ENCODE peak calls at places on chromosomes 5 and 9, in five cellular contexts. B is endothelial cell; O is CD8-positive, alpha-beta T cell; T is amniotic epithelial cell; J is NAMALWA. L is an unnamed sample.

GRCh38 chr9:31323726-31324444 is 1060.6 kb upstream of the ACO1 start:
- DNase-seq in B (no peak), O (no peak), T (no peak), J (no peak), L (no peak)

GRCh38 chr5:149002053-149002452 is 60.8 kb downstream of the SH3TC2 start:
- DNase-seq in B (no peak), O (no peak), T (peak), J (no peak), L (no peak)

GRCh38 chr9:134545213-134546211 is 96.1 kb upstream of the COL5A1 start:
- DNase-seq in B (no peak), O (no peak), T (peak), J (no peak), L (no peak)

GRCh38 chr5:40932766-40933165 is 23.5 kb downstream of the C7 start:
- DNase-seq in B (no peak), O (no peak), T (no peak), J (no peak), L (no peak)

GRCh38 chr9:70701163-70701562 is 286.7 kb upstream of the KLF9 start:
- DNase-seq in B (no peak), O (no peak), T (no peak), J (no peak), L (no peak)

GRCh38 chr5:146607663-146608315 is 91.8 kb upstream of the GPR151 start:
- DNase-seq in B (no peak), O (no peak), T (no peak), J (no peak), L (no peak)

GRCh38 chr9:75855509-75855908 is 35.0 kb upstream of the PCSK5 start:
- DNase-seq in B (peak), O (no peak), T (peak), J (peak), L (no peak)

GRCh38 chr5:97115932-97116331 is 26.5 kb downstream of the LIX1 start:
- DNase-seq in B (no peak), O (no peak), T (no peak), J (no peak), L (no peak)

GRCh38 chr9:132224645-132225044 is 62.8 kb downstream of the NTNG2 start:
- DNase-seq in B (no peak), O (no peak), T (no peak), J (no peak), L (no peak)

GRCh38 chr5:150765789-150766149 is 7.0 kb upstream of the DCTN4 start:
- DNase-seq in B (no peak), O (no peak), T (no peak), J (no peak), L (no peak)

GRCh38 chr9:759983-760715 is 81.3 kb upstream of the DMRT1 start:
- DNase-seq in B (no peak), O (no peak), T (no peak), J (no peak), L (no peak)

GRCh38 chr5:30650311-30650710 is 543.2 kb upstream of the CDH6 start:
- DNase-seq in B (no peak), O (no peak), T (no peak), J (peak), L (no peak)

GRCh38 chr5:158154226-158155005 is 295.5 kb upstream of the CLINT1 start:
- DNase-seq in B (no peak), O (no peak), T (peak), J (no peak), L (no peak)

GRCh38 chr5:54860321-54860720 is 125.1 kb downstream of the ESM1 start:
- DNase-seq in B (no peak), O (no peak), T (peak), J (no peak), L (no peak)

GRCh38 chr5:1732955-1733354 is 66.7 kb downstream of the MRPL36 start:
- DNase-seq in B (peak), O (peak), T (no peak), J (no peak), L (no peak)

GRCh38 chr9:5562806-5563416 is 52.6 kb downstream of the PDCD1LG2 start:
- DNase-seq in B (no peak), O (no peak), T (no peak), J (no peak), L (no peak)

GRCh38 chr9:109852561-109852960 is 72.6 kb downstream of the PALM2AKAP2 start:
- DNase-seq in B (no peak), O (no peak), T (peak), J (no peak), L (no peak)

GRCh38 chr5:126030698-126031097 is 392.5 kb upstream of the GRAMD2B start:
- DNase-seq in B (no peak), O (no peak), T (no peak), J (no peak), L (no peak)

GRCh38 chr9:17222932-17223331 is 88.1 kb downstream of the CNTLN start:
- DNase-seq in B (no peak), O (no peak), T (no peak), J (no peak), L (no peak)

GRCh38 chr9:13278368-13279246 is 885 bp downstream of the MPDZ start:
- DNase-seq in B (peak), O (no peak), T (peak), J (no peak), L (no peak)

GRCh38 chr5:109196486-109196885 is 213.3 kb downstream of the PJA2 start:
- DNase-seq in B (no peak), O (no peak), T (no peak), J (no peak), L (no peak)

GRCh38 chr9:133238272-133238850 is 29.3 kb upstream of the OBP2B start:
- DNase-seq in B (peak), O (peak), T (peak), J (peak), L (no peak)

GRCh38 chr9:79390077-79390673 is 181.6 kb upstream of the TLE4 start:
- DNase-seq in B (no peak), O (no peak), T (peak), J (no peak), L (no peak)

GRCh38 chr9:130331573-130331972 is 66.0 kb downstream of the HMCN2 start:
- DNase-seq in B (no peak), O (no peak), T (peak), J (no peak), L (no peak)

GRCh38 chr5:35010676-35011075 is 37.1 kb downstream of the AGXT2 start:
- DNase-seq in B (no peak), O (no peak), T (no peak), J (no peak), L (no peak)

GRCh38 chr5:141528401-141528984 is 39.6 kb downstream of the PCDHGC5 start:
- DNase-seq in B (no peak), O (no peak), T (peak), J (no peak), L (no peak)

GRCh38 chr5:153965102-153965645 is 73.5 kb downstream of the FAM114A2 start:
- DNase-seq in B (peak), O (peak), T (peak), J (peak), L (peak)

GRCh38 chr5:850511-851006 is at the start of gene ZDHHC11:
- DNase-seq in B (no peak), O (no peak), T (no peak), J (no peak), L (no peak)

GRCh38 chr5:14906628-14907027 is 35.0 kb upstream of the ANKH start:
- DNase-seq in B (no peak), O (no peak), T (no peak), J (no peak), L (no peak)

GRCh38 chr9:98146101-98146991 is 27.3 kb upstream of the TRIM14 start:
- DNase-seq in B (no peak), O (no peak), T (peak), J (no peak), L (no peak)

GRCh38 chr9:122307036-122307435 is 42.4 kb downstream of the MRRF start:
- DNase-seq in B (peak), O (no peak), T (no peak), J (no peak), L (no peak)

GRCh38 chr9:110256142-110256391 is 240 bp downstream of the TXN start:
- DNase-seq in B (no peak), O (no peak), T (no peak), J (no peak), L (no peak)

GRCh38 chr5:159301351-159301911 is 28.9 kb downstream of the IL12B start:
- DNase-seq in B (no peak), O (no peak), T (no peak), J (no peak), L (no peak)

GRCh38 chr9:90770339-90770738 is 31.3 kb upstream of the SYK start:
- DNase-seq in B (no peak), O (no peak), T (no peak), J (peak), L (no peak)

GRCh38 chr9:78000221-78000620 is 31.4 kb downstream of the GNAQ start:
- DNase-seq in B (no peak), O (no peak), T (no peak), J (no peak), L (no peak)

GRCh38 chr5:80275347-80275746 is 19.5 kb upstream of the SERINC5 start:
- DNase-seq in B (peak), O (no peak), T (peak), J (peak), L (no peak)

GRCh38 chr9:6552033-6552737 is 93.3 kb downstream of the GLDC start:
- DNase-seq in B (no peak), O (no peak), T (peak), J (no peak), L (no peak)